ENCODE peak calls at places on chromosomes 13 and 19, in six cellular contexts. One of them, this sample, is unnamed.
A peak's percentile ranks its signal among the peaks of the same experiment; 100 is the strongest.

GRCh38 chr13:57633141-57633949 is 1.8 kb downstream of the PCDH17 start:
- DNase-seq in SK-MEL-5: no peak
- DNase-seq in heart right ventricle: peak; percentile 81
- DNase-seq in EL: no peak
- DNase-seq in mucosa of gallbladder: peak; percentile 55
- DNase-seq in body of pancreas: peak; percentile 62
- DNase-seq in this sample: no peak

GRCh38 chr13:113947321-113948033 is 26.4 kb downstream of the C13orf46 start:
- DNase-seq in SK-MEL-5: peak; percentile 55
- DNase-seq in heart right ventricle: peak; percentile 48
- DNase-seq in EL: peak; percentile 42
- DNase-seq in mucosa of gallbladder: peak; percentile 51
- DNase-seq in body of pancreas: peak; percentile 72
- DNase-seq in this sample: no peak

GRCh38 chr13:61170791-61171330 is 244.8 kb downstream of the PCDH20 start:
- DNase-seq in SK-MEL-5: peak; percentile 30
- DNase-seq in heart right ventricle: no peak
- DNase-seq in EL: no peak
- DNase-seq in mucosa of gallbladder: no peak
- DNase-seq in body of pancreas: no peak
- DNase-seq in this sample: peak; percentile 31

GRCh38 chr19:29658221-29658991 is 6.9 kb upstream of the PLEKHF1 start:
- DNase-seq in SK-MEL-5: no peak
- DNase-seq in heart right ventricle: no peak
- DNase-seq in EL: no peak
- DNase-seq in mucosa of gallbladder: no peak
- DNase-seq in body of pancreas: no peak
- DNase-seq in this sample: no peak

GRCh38 chr13:32225494-32225931 is 89.7 kb downstream of the ZAR1L start:
- DNase-seq in SK-MEL-5: no peak
- DNase-seq in heart right ventricle: no peak
- DNase-seq in EL: peak; percentile 69
- DNase-seq in mucosa of gallbladder: no peak
- DNase-seq in body of pancreas: no peak
- DNase-seq in this sample: no peak

GRCh38 chr13:112819816-112820215 is 130.0 kb downstream of the ATP11A start:
- DNase-seq in SK-MEL-5: no peak
- DNase-seq in heart right ventricle: no peak
- DNase-seq in EL: no peak
- DNase-seq in mucosa of gallbladder: no peak
- DNase-seq in body of pancreas: no peak
- DNase-seq in this sample: no peak

GRCh38 chr13:95564948-95565347 is 12.4 kb downstream of the CLDN10 start:
- DNase-seq in SK-MEL-5: peak; percentile 17
- DNase-seq in heart right ventricle: no peak
- DNase-seq in EL: peak; percentile 48
- DNase-seq in mucosa of gallbladder: no peak
- DNase-seq in body of pancreas: no peak
- DNase-seq in this sample: no peak

GRCh38 chr13:48004201-48004600 is 3.1 kb upstream of the SUCLA2 start:
- DNase-seq in SK-MEL-5: no peak
- DNase-seq in heart right ventricle: no peak
- DNase-seq in EL: no peak
- DNase-seq in mucosa of gallbladder: no peak
- DNase-seq in body of pancreas: no peak
- DNase-seq in this sample: no peak

GRCh38 chr19:19866599-19867248 is 1.0 kb downstream of the ZNF253 start:
- DNase-seq in SK-MEL-5: no peak
- DNase-seq in heart right ventricle: peak; percentile 12
- DNase-seq in EL: peak; percentile 3
- DNase-seq in mucosa of gallbladder: no peak
- DNase-seq in body of pancreas: peak; percentile 11
- DNase-seq in this sample: peak; percentile 5

GRCh38 chr19:20247016-20247683 is 80.1 kb downstream of the ZNF486 start:
- DNase-seq in SK-MEL-5: peak; percentile 5
- DNase-seq in heart right ventricle: peak; percentile 11
- DNase-seq in EL: peak; percentile 21
- DNase-seq in mucosa of gallbladder: peak; percentile 61
- DNase-seq in body of pancreas: peak; percentile 68
- DNase-seq in this sample: no peak

GRCh38 chr13:58051807-58052375 is 420.3 kb downstream of the PCDH17 start:
- DNase-seq in SK-MEL-5: no peak
- DNase-seq in heart right ventricle: no peak
- DNase-seq in EL: no peak
- DNase-seq in mucosa of gallbladder: no peak
- DNase-seq in body of pancreas: no peak
- DNase-seq in this sample: no peak

GRCh38 chr19:6587093-6587820 is 3.7 kb downstream of the CD70 start:
- DNase-seq in SK-MEL-5: peak; percentile 15
- DNase-seq in heart right ventricle: no peak
- DNase-seq in EL: no peak
- DNase-seq in mucosa of gallbladder: no peak
- DNase-seq in body of pancreas: no peak
- DNase-seq in this sample: peak; percentile 59

GRCh38 chr13:96816874-96817273 is 177.4 kb downstream of the OXGR1 start:
- DNase-seq in SK-MEL-5: no peak
- DNase-seq in heart right ventricle: no peak
- DNase-seq in EL: no peak
- DNase-seq in mucosa of gallbladder: no peak
- DNase-seq in body of pancreas: no peak
- DNase-seq in this sample: no peak

GRCh38 chr19:51796195-51796679 is 1.3 kb downstream of the FPR3 start:
- DNase-seq in SK-MEL-5: no peak
- DNase-seq in heart right ventricle: no peak
- DNase-seq in EL: no peak
- DNase-seq in mucosa of gallbladder: no peak
- DNase-seq in body of pancreas: peak; percentile 64
- DNase-seq in this sample: no peak

GRCh38 chr13:38363219-38363618 is 13.6 kb downstream of the UFM1 start:
- DNase-seq in SK-MEL-5: no peak
- DNase-seq in heart right ventricle: no peak
- DNase-seq in EL: no peak
- DNase-seq in mucosa of gallbladder: no peak
- DNase-seq in body of pancreas: no peak
- DNase-seq in this sample: no peak

GRCh38 chr13:65606622-65607021 is 1623.5 kb downstream of the PCDH9 start:
- DNase-seq in SK-MEL-5: no peak
- DNase-seq in heart right ventricle: no peak
- DNase-seq in EL: peak; percentile 63
- DNase-seq in mucosa of gallbladder: no peak
- DNase-seq in body of pancreas: no peak
- DNase-seq in this sample: peak; percentile 15

GRCh38 chr19:3097442-3097871 is 3.3 kb downstream of the GNA11 start:
- DNase-seq in SK-MEL-5: no peak
- DNase-seq in heart right ventricle: peak; percentile 6
- DNase-seq in EL: no peak
- DNase-seq in mucosa of gallbladder: no peak
- DNase-seq in body of pancreas: peak; percentile 47
- DNase-seq in this sample: no peak

GRCh38 chr13:48404952-48405351 is 8.0 kb downstream of the LPAR6 start:
- DNase-seq in SK-MEL-5: no peak
- DNase-seq in heart right ventricle: no peak
- DNase-seq in EL: no peak
- DNase-seq in mucosa of gallbladder: no peak
- DNase-seq in body of pancreas: no peak
- DNase-seq in this sample: no peak

GRCh38 chr13:78370231-78370630 is 233.1 kb downstream of the POU4F1 start:
- DNase-seq in SK-MEL-5: no peak
- DNase-seq in heart right ventricle: no peak
- DNase-seq in EL: no peak
- DNase-seq in mucosa of gallbladder: no peak
- DNase-seq in body of pancreas: no peak
- DNase-seq in this sample: no peak

GRCh38 chr13:32448224-32448623 is 20.3 kb upstream of the N4BP2L1 start:
- DNase-seq in SK-MEL-5: no peak
- DNase-seq in heart right ventricle: no peak
- DNase-seq in EL: no peak
- DNase-seq in mucosa of gallbladder: no peak
- DNase-seq in body of pancreas: no peak
- DNase-seq in this sample: no peak

GRCh38 chr19:36061367-36061766 is 6.7 kb downstream of the WDR62 start:
- DNase-seq in SK-MEL-5: no peak
- DNase-seq in heart right ventricle: no peak
- DNase-seq in EL: no peak
- DNase-seq in mucosa of gallbladder: no peak
- DNase-seq in body of pancreas: no peak
- DNase-seq in this sample: no peak

GRCh38 chr19:20259615-20260014 is 92.6 kb downstream of the ZNF486 start:
- DNase-seq in SK-MEL-5: no peak
- DNase-seq in heart right ventricle: no peak
- DNase-seq in EL: no peak
- DNase-seq in mucosa of gallbladder: no peak
- DNase-seq in body of pancreas: no peak
- DNase-seq in this sample: no peak

GRCh38 chr19:11268783-11269267 is 6.5 kb upstream of the DOCK6 start:
- DNase-seq in SK-MEL-5: no peak
- DNase-seq in heart right ventricle: peak; percentile 93
- DNase-seq in EL: peak; percentile 67
- DNase-seq in mucosa of gallbladder: peak; percentile 65
- DNase-seq in body of pancreas: peak; percentile 38
- DNase-seq in this sample: peak; percentile 54

GRCh38 chr19:55640043-55640576 is 692 bp upstream of the ZNF580 start:
- DNase-seq in SK-MEL-5: peak; percentile 72
- DNase-seq in heart right ventricle: peak; percentile 54
- DNase-seq in EL: peak; percentile 71
- DNase-seq in mucosa of gallbladder: peak; percentile 73
- DNase-seq in body of pancreas: peak; percentile 63
- DNase-seq in this sample: peak; percentile 85